ENCODE peak calls at places on chromosome 5, in four cellular contexts. One of them, this sample, is unnamed. For H3K4me1, the result is how much of the 10 kb centered on the place peaks cover.

GRCh38 chr5:165574140-165574539 is 2068.7 kb downstream of the MAT2B start:
- DNase-seq in A549: no peak
- DNase-seq in gastrocnemius medialis: no peak
- DNase-seq in PC-3: no peak
- DNase-seq in this sample: no peak

GRCh38 chr5:72133212-72133990 is 26.1 kb downstream of the MAP1B start:
- DNase-seq in A549: no peak
- DNase-seq in gastrocnemius medialis: no peak
- DNase-seq in PC-3: peak
- DNase-seq in this sample: no peak

GRCh38 chr5:172096184-172096941 is 89.9 kb upstream of the FBXW11 start:
- DNase-seq in A549: no peak
- DNase-seq in gastrocnemius medialis: no peak
- DNase-seq in PC-3: no peak
- DNase-seq in this sample: no peak

GRCh38 chr5:141465351-141465750 is 10.4 kb upstream of the PCDHGC3 start:
- DNase-seq in A549: no peak
- DNase-seq in gastrocnemius medialis: no peak
- DNase-seq in PC-3: no peak
- DNase-seq in this sample: no peak

GRCh38 chr5:88509403-88509802 is 240.8 kb upstream of the TMEM161B start:
- DNase-seq in A549: no peak
- DNase-seq in gastrocnemius medialis: no peak
- DNase-seq in PC-3: no peak
- DNase-seq in this sample: no peak

GRCh38 chr5:179344301-179345178 is 721 bp downstream of the ADAMTS2 start:
- DNase-seq in A549: no peak
- DNase-seq in gastrocnemius medialis: no peak
- DNase-seq in PC-3: no peak
- DNase-seq in this sample: no peak

GRCh38 chr5:54249210-54250028 is 61.0 kb downstream of the ARL15 start:
- DNase-seq in A549: no peak
- DNase-seq in gastrocnemius medialis: no peak
- DNase-seq in PC-3: peak
- DNase-seq in this sample: peak

GRCh38 chr5:45750574-45750973 is 54.4 kb upstream of the HCN1 start:
- DNase-seq in A549: no peak
- DNase-seq in gastrocnemius medialis: no peak
- DNase-seq in PC-3: no peak
- DNase-seq in this sample: no peak

GRCh38 chr5:61673007-61673735 is 341.1 kb downstream of the ZSWIM6 start:
- DNase-seq in A549: no peak
- DNase-seq in gastrocnemius medialis: no peak
- DNase-seq in PC-3: peak
- DNase-seq in this sample: no peak

GRCh38 chr5:106172681-106173532 is 1497.8 kb downstream of the EFNA5 start:
- DNase-seq in A549: no peak
- DNase-seq in gastrocnemius medialis: no peak
- DNase-seq in PC-3: peak
- DNase-seq in this sample: no peak

GRCh38 chr5:135222171-135222681 is 176.8 kb downstream of the MACROH2A1 start:
- DNase-seq in A549: no peak
- DNase-seq in gastrocnemius medialis: peak
- DNase-seq in PC-3: peak
- DNase-seq in this sample: no peak

GRCh38 chr5:120388016-120388781 is 75.9 kb upstream of the PRR16 start:
- DNase-seq in A549: no peak
- DNase-seq in gastrocnemius medialis: no peak
- DNase-seq in PC-3: peak
- DNase-seq in this sample: no peak

GRCh38 chr5:62354028-62354874 is 48.2 kb downstream of the KIF2A start:
- DNase-seq in A549: peak
- DNase-seq in gastrocnemius medialis: no peak
- DNase-seq in PC-3: peak
- DNase-seq in this sample: peak

GRCh38 chr5:81435023-81435422 is 41.1 kb upstream of the ACOT12 start:
- DNase-seq in A549: no peak
- DNase-seq in gastrocnemius medialis: no peak
- DNase-seq in PC-3: no peak
- DNase-seq in this sample: no peak

GRCh38 chr5:170719551-170719950 is 64.0 kb upstream of the GABRP start:
- DNase-seq in A549: no peak
- DNase-seq in gastrocnemius medialis: no peak
- DNase-seq in PC-3: no peak
- DNase-seq in this sample: no peak

GRCh38 chr5:16859346-16859745 is 76.7 kb downstream of the MYO10 start:
- DNase-seq in A549: no peak
- DNase-seq in gastrocnemius medialis: no peak
- DNase-seq in PC-3: no peak
- DNase-seq in this sample: no peak
- H3K4me1 ChIP-seq in A549: half or more
- H3K4me1 ChIP-seq in gastrocnemius medialis: under half
- H3K4me1 ChIP-seq in PC-3: under half
- H3K4me1 ChIP-seq in this sample: under half

DNA sequence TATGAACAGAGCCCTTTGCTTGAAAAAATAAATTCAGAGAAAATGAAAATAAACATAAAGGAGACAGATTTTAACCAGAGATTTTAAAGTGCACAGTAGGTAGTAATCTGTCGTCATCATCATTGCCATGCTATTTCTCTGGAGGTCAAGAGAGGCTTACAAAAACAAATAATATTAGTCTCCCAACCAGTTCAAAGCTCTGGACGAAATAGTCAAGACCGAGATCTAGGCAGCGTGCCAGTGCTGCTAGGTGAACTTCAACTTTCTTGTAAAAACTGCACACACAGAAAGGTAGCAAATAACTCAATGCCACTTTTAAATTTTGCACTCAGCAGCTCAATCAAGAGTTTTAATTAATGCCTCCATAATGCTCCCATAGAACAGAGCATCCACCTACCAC is 656.7 kb downstream of the IRX1 start:
- DNase-seq in A549: no peak
- DNase-seq in gastrocnemius medialis: no peak
- DNase-seq in PC-3: no peak
- DNase-seq in this sample: no peak
- H3K27ac ChIP-seq in A549: no peak
- H3K27ac ChIP-seq in gastrocnemius medialis: no peak
- H3K27ac ChIP-seq in PC-3: no peak
- H3K27ac ChIP-seq in this sample: no peak

GRCh38 chr5:103262422-103262871 is 3.9 kb downstream of the MACIR start:
- DNase-seq in A549: no peak
- DNase-seq in gastrocnemius medialis: no peak
- DNase-seq in PC-3: peak
- DNase-seq in this sample: no peak

GRCh38 chr5:103263054-103263453 is 4.5 kb downstream of the MACIR start:
- DNase-seq in A549: no peak
- DNase-seq in gastrocnemius medialis: no peak
- DNase-seq in PC-3: no peak
- DNase-seq in this sample: no peak

GRCh38 chr5:103259705-103260355 is 1.3 kb downstream of the MACIR start:
- DNase-seq in A549: peak
- DNase-seq in gastrocnemius medialis: no peak
- DNase-seq in PC-3: peak
- DNase-seq in this sample: no peak

GRCh38 chr5:103260951-103261350 is 2.4 kb downstream of the MACIR start:
- DNase-seq in A549: no peak
- DNase-seq in gastrocnemius medialis: no peak
- DNase-seq in PC-3: no peak
- DNase-seq in this sample: no peak

GRCh38 chr5:103264529-103264928 is 6.0 kb downstream of the MACIR start:
- DNase-seq in A549: no peak
- DNase-seq in gastrocnemius medialis: no peak
- DNase-seq in PC-3: no peak
- DNase-seq in this sample: no peak
- H3K4me1 ChIP-seq in A549: half or more
- H3K4me1 ChIP-seq in gastrocnemius medialis: under half
- H3K4me1 ChIP-seq in PC-3: under half
- H3K4me1 ChIP-seq in this sample: under half

DNA sequence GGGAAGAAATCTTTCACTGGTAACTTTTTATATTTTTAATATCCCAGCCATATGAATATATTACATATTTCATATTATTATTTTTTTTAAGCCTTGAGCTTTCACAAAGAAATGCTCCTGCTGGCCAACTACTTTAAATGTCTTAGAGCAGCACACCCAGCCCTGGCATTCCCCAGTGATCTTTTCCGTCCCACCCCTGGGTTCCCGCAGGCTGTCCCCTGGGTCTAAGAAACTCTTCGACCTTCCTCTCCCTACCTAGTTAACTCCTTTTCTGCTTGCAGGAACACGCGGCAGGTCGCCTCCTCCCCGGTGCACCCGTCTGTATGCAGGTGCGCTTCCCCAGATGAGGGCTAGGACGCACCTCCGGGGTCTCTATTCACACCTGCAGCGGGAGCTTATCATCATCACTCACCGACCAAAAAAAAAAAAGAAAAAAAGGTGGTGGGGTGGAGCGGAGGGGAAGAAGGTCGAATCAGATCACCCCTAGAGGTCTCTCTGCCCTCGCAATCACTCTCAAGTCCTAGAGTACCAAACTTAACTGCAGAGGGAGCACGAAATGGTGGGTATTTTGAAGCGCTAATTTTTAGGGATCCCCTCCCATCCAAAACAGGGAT is 696 bp downstream of the ZFP62 start:
- DNase-seq in A549: peak
- DNase-seq in gastrocnemius medialis: no peak
- DNase-seq in PC-3: peak
- DNase-seq in this sample: peak
- H3K27ac ChIP-seq in A549: peak
- H3K27ac ChIP-seq in gastrocnemius medialis: peak
- H3K27ac ChIP-seq in PC-3: peak
- H3K27ac ChIP-seq in this sample: peak

GRCh38 chr5:39399135-39400036 is 25.4 kb downstream of the DAB2 start:
- DNase-seq in A549: peak
- DNase-seq in gastrocnemius medialis: peak
- DNase-seq in PC-3: peak
- DNase-seq in this sample: no peak

GRCh38 chr5:39394946-39395345 is 29.8 kb downstream of the DAB2 start:
- DNase-seq in A549: no peak
- DNase-seq in gastrocnemius medialis: no peak
- DNase-seq in PC-3: peak
- DNase-seq in this sample: no peak

GRCh38 chr5:39395521-39395920 is 29.3 kb downstream of the DAB2 start:
- DNase-seq in A549: no peak
- DNase-seq in gastrocnemius medialis: no peak
- DNase-seq in PC-3: peak
- DNase-seq in this sample: no peak

GRCh38 chr5:39405489-39405888 is 19.3 kb downstream of the DAB2 start:
- DNase-seq in A549: no peak
- DNase-seq in gastrocnemius medialis: no peak
- DNase-seq in PC-3: no peak
- DNase-seq in this sample: no peak

DNA sequence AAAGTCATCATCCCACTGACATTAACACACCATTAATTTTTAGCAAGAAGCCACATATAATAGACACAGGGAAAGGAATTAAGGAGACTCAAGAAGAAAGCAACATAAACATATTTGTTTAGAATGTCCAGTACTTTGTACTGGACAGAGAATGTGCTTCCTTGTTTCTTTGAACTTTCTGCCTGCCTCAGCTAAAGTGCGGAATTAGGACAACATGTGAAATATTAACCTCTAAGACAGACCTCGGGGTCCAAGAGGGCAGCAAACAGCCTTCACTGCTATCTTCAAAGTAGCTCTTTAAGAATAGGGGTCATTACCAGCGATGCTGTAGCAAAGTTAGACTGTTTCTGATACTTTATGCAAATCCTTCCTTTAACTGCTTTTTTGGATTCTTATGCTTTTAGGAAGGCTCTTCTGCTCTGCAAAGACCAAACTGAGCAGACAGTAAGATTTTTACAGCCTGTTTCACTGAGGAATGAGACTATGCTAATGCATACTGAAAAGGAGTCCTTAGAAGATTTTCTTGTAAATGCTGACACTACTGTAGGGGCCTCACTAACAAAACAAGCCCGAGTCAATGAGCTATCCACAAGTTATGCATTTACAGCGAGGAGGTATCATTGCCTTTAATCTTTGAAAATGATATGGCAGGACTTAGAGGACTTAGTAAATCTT is 23.9 kb downstream of the DAB2 start:
- DNase-seq in A549: no peak
- DNase-seq in gastrocnemius medialis: no peak
- DNase-seq in PC-3: no peak
- DNase-seq in this sample: no peak
- H3K4me1 ChIP-seq in A549: under half
- H3K4me1 ChIP-seq in gastrocnemius medialis: under half
- H3K4me1 ChIP-seq in PC-3: under half
- H3K4me1 ChIP-seq in this sample: under half

DNA sequence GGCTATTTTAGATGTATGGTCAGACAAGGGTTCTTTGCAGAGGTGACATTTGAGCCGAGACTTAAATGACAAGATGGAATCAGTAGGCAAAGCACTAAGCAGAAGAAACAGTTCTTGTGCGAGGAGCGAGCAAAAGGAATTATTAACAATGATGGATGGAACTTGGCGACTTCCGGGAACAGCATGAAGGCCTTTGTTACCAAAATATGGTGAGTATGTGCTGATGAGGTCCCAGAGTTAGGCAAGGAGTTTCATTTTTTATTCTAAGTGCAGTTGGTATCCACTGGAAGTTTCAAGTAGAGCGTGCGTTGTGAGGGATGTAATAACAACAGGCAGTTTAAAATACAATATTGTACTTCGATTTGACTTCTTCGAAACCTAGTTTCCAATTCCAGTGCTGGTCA is 1.6 kb upstream of the LNPEP start:
- DNase-seq in A549: no peak
- DNase-seq in gastrocnemius medialis: no peak
- DNase-seq in PC-3: no peak
- DNase-seq in this sample: peak
- H3K27ac ChIP-seq in A549: peak
- H3K27ac ChIP-seq in gastrocnemius medialis: peak
- H3K27ac ChIP-seq in PC-3: peak
- H3K27ac ChIP-seq in this sample: peak

GRCh38 chr5:5178580-5178979 is 38.5 kb downstream of the ADAMTS16 start:
- DNase-seq in A549: no peak
- DNase-seq in gastrocnemius medialis: no peak
- DNase-seq in PC-3: no peak
- DNase-seq in this sample: no peak
- H3K4me1 ChIP-seq in A549: under half
- H3K4me1 ChIP-seq in gastrocnemius medialis: under half
- H3K4me1 ChIP-seq in PC-3: under half
- H3K4me1 ChIP-seq in this sample: under half